ENCODE peak calls at places on chromosomes 12 and 14, in eight cellular contexts. W is epithelial cell of prostate; I is brain microvascular endothelial cell; E is occipital lobe; B is head of caudate nucleus; T is left cardiac atrium; R is OCI-M1; U is effector CD4-positive, alpha-beta T cell. L is an unnamed sample.

GRCh38 chr12:107521826-107522355 is 163.7 kb upstream of the PWP1 start:
- DNase-seq in R (no peak), W (no peak), T (no peak), U (no peak), I (no peak), E (no peak), B (no peak), L (no peak)

GRCh38 chr12:104750061-104750460 is 208.0 kb downstream of the SLC41A2 start:
- DNase-seq in I (peak), T (no peak), E (no peak), W (peak), B (no peak), R (peak), U (no peak), L (peak)

GRCh38 chr14:97166497-97166896 is 369.3 kb downstream of the VRK1 start:
- DNase-seq in W (no peak), T (no peak), I (no peak), U (no peak), E (no peak), B (no peak), R (no peak), L (no peak)

GRCh38 chr14:30193791-30194407 is 266.3 kb upstream of the PRKD1 start:
- DNase-seq in T (no peak), B (no peak), E (no peak), U (no peak), W (no peak), R (no peak), I (peak), L (no peak)

GRCh38 chr12:117333331-117334000 is 28.0 kb downstream of the NOS1 start:
- DNase-seq in I (no peak), W (no peak), E (no peak), T (no peak), U (no peak), R (no peak), B (peak), L (no peak)

GRCh38 chr14:37124617-37125016 is 47.8 kb downstream of the SLC25A21 start:
- DNase-seq in R (peak), T (no peak), I (no peak), U (no peak), E (no peak), W (no peak), B (no peak), L (no peak)

GRCh38 chr14:90773705-90774104 is 42.5 kb downstream of the TTC7B start:
- DNase-seq in R (no peak), I (no peak), E (no peak), B (no peak), T (no peak), W (no peak), U (no peak), L (no peak)

GRCh38 chr14:99659333-99659741 is 14.4 kb downstream of the HHIPL1 start:
- DNase-seq in W (no peak), I (no peak), E (no peak), R (no peak), U (no peak), T (no peak), B (no peak), L (no peak)

GRCh38 chr12:72872986-72873385 is 600.8 kb downstream of the TRHDE start:
- DNase-seq in R (no peak), U (no peak), T (no peak), B (no peak), I (no peak), E (no peak), W (no peak), L (no peak)

GRCh38 chr14:102419276-102419675 is 56.5 kb downstream of the TECPR2 start:
- DNase-seq in E (no peak), B (no peak), T (no peak), R (no peak), W (no peak), I (no peak), U (no peak), L (no peak)

GRCh38 chr12:1972260-1972659 is 32.0 kb downstream of the DCP1B start:
- DNase-seq in I (no peak), R (no peak), T (no peak), B (no peak), E (no peak), U (no peak), W (no peak), L (no peak)

GRCh38 chr12:8499616-8500015 is 13.7 kb upstream of the CLEC4D start:
- DNase-seq in T (no peak), R (peak), I (no peak), E (no peak), W (no peak), B (no peak), U (no peak), L (no peak)

GRCh38 chr12:46546634-46547273 is 174.2 kb upstream of the SLC38A2 start:
- DNase-seq in U (no peak), E (no peak), W (no peak), B (no peak), T (no peak), R (peak), I (no peak), L (no peak)

GRCh38 chr12:53659609-53660008 is 16.3 kb downstream of the ATP5MC2 start:
- DNase-seq in U (no peak), T (no peak), E (no peak), I (no peak), W (no peak), R (no peak), B (no peak), L (peak)

GRCh38 chr14:55556929-55557623 is 22.9 kb upstream of the KTN1 start:
- DNase-seq in W (peak), R (no peak), T (peak), B (peak), I (peak), U (no peak), E (no peak), L (peak)

GRCh38 chr12:124654666-124655316 is 87.4 kb upstream of the NCOR2 start:
- DNase-seq in B (peak), R (no peak), I (no peak), W (no peak), E (peak), T (peak), U (no peak), L (no peak)

GRCh38 chr14:105492966-105493871 is 2.2 kb downstream of the TEDC1 start:
- DNase-seq in U (no peak), E (no peak), B (no peak), I (no peak), R (no peak), W (no peak), T (peak), L (no peak)

GRCh38 chr12:108750471-108751402 is 19.4 kb upstream of the CORO1C start:
- DNase-seq in I (no peak), W (no peak), B (no peak), R (no peak), U (no peak), E (no peak), T (no peak), L (no peak)

GRCh38 chr12:130504110-130504835 is 166.6 kb downstream of the PIWIL1 start:
- DNase-seq in R (no peak), E (no peak), U (no peak), B (no peak), I (no peak), W (no peak), T (no peak), L (no peak)

GRCh38 chr14:68548194-68549056 is 244.4 kb downstream of the ZFP36L1 start:
- DNase-seq in B (peak), E (peak), I (peak), R (no peak), W (peak), T (peak), U (no peak), L (peak)

GRCh38 chr12:76312314-76312713 is 35.9 kb downstream of the BBS10 start:
- DNase-seq in E (no peak), W (no peak), I (no peak), U (no peak), T (no peak), B (peak), R (no peak), L (no peak)

GRCh38 chr14:38262844-38263243 is 7.0 kb upstream of the CLEC14A start:
- DNase-seq in U (no peak), R (no peak), T (no peak), W (no peak), B (no peak), I (no peak), E (no peak), L (no peak)

GRCh38 chr12:122116707-122117535 is 38.4 kb downstream of the MLXIP start:
- DNase-seq in E (peak), R (peak), W (no peak), I (no peak), U (no peak), T (no peak), B (peak), L (no peak)

GRCh38 chr12:102883204-102883799 is 33.7 kb downstream of the PAH start:
- DNase-seq in B (peak), W (no peak), T (peak), E (no peak), U (peak), R (peak), I (peak), L (peak)

GRCh38 chr12:63302941-63303536 is 152.0 kb upstream of the AVPR1A start:
- DNase-seq in B (no peak), R (no peak), W (no peak), E (no peak), U (no peak), T (no peak), I (no peak), L (no peak)

GRCh38 chr12:42296503-42297109 is 29.3 kb downstream of the ZCRB1 start:
- DNase-seq in E (no peak), R (peak), T (no peak), U (no peak), I (no peak), W (no peak), B (no peak), L (no peak)

GRCh38 chr14:77098470-77099353 is 654 bp downstream of the CIPC start:
- DNase-seq in E (peak), I (no peak), R (no peak), W (no peak), T (peak), B (peak), U (no peak), L (no peak)

GRCh38 chr12:111937429-111937828 is 75.5 kb downstream of the TMEM116 start:
- DNase-seq in W (no peak), I (peak), T (no peak), B (no peak), U (no peak), E (no peak), R (no peak), L (no peak)

GRCh38 chr14:100237735-100238418 is 1.1 kb upstream of the YY1 start:
- DNase-seq in B (peak), I (no peak), U (peak), E (no peak), T (peak), W (no peak), R (peak), L (peak)

GRCh38 chr12:68501226-68501625 is 109.5 kb upstream of the RAP1B start:
- DNase-seq in T (no peak), W (no peak), B (no peak), R (no peak), E (no peak), U (no peak), I (no peak), L (no peak)

GRCh38 chr12:27539191-27539631 is 15.2 kb downstream of the PPFIBP1 start:
- DNase-seq in B (no peak), I (peak), U (no peak), W (no peak), T (no peak), R (no peak), E (no peak), L (no peak)

GRCh38 chr12:26116829-26117228 is 8.0 kb downstream of the BHLHE41 start:
- DNase-seq in E (no peak), U (no peak), R (peak), I (no peak), T (no peak), B (no peak), W (no peak), L (no peak)

GRCh38 chr14:63962896-63963295 is 110.1 kb downstream of the SYNE2 start:
- DNase-seq in I (no peak), U (no peak), R (no peak), W (no peak), T (no peak), B (no peak), E (no peak), L (no peak)

GRCh38 chr12:60577607-60578006 is 981.8 kb downstream of the SLC16A7 start:
- DNase-seq in W (no peak), B (no peak), I (no peak), T (no peak), E (no peak), R (no peak), U (no peak), L (no peak)

GRCh38 chr14:21056520-21057163 is 980 bp upstream of the RNASE8 start:
- DNase-seq in W (no peak), B (no peak), U (no peak), T (no peak), I (no peak), R (no peak), E (no peak), L (no peak)

GRCh38 chr14:54574528-54574927 is 7.6 kb downstream of the SAMD4A start:
- DNase-seq in W (no peak), T (no peak), E (no peak), B (no peak), U (no peak), I (no peak), R (no peak), L (no peak)

GRCh38 chr14:50620341-50620740 is 47.8 kb downstream of the SAV1 start:
- DNase-seq in R (no peak), T (no peak), U (no peak), B (no peak), E (no peak), W (no peak), I (peak), L (no peak)

GRCh38 chr14:57865450-57866198 is at the start of gene SLC35F4:
- DNase-seq in T (peak), E (no peak), B (peak), U (no peak), I (no peak), R (no peak), W (no peak), L (no peak)